ENCODE peak calls at places on chromosomes 12 and 14, in five cellular contexts. E, F, M, O and X are unnamed samples.

GRCh38 chr14:70333289-70333688 is 26.2 kb downstream of the COX16 start:
- DNase-seq in E (no peak), F (no peak), M (no peak), O (no peak), X (no peak)

GRCh38 chr14:96173646-96174475 is 30.8 kb upstream of the BDKRB2 start:
- DNase-seq in E (no peak), F (no peak), M (no peak), O (no peak), X (no peak)

GRCh38 chr12:25723921-25724491 is 170.9 kb upstream of the LMNTD1 start:
- DNase-seq in E (no peak), F (no peak), M (no peak), O (no peak), X (no peak)

GRCh38 chr12:44537354-44537753 is 338.8 kb downstream of the NELL2 start:
- DNase-seq in E (no peak), F (no peak), M (no peak), O (no peak), X (no peak)

GRCh38 chr12:39912211-39912980 is 193.5 kb downstream of the SLC2A13 start:
- DNase-seq in E (no peak), F (peak), M (no peak), O (no peak), X (no peak)

GRCh38 chr12:7853557-7853956 is 19.2 kb downstream of the SLC2A14 start:
- DNase-seq in E (no peak), F (no peak), M (no peak), O (no peak), X (no peak)

GRCh38 chr12:79934309-79935020 is 432 bp downstream of the PPP1R12A start:
- DNase-seq in E (peak), F (peak), M (peak), O (peak), X (peak)

GRCh38 chr12:48818831-48819590 is 715 bp downstream of the CACNB3 start:
- DNase-seq in E (no peak), F (no peak), M (no peak), O (peak), X (no peak)

GRCh38 chr12:101563197-101563596 is 31.6 kb upstream of the MYBPC1 start:
- DNase-seq in E (no peak), F (no peak), M (no peak), O (no peak), X (no peak)

GRCh38 chr12:89098390-89099102 is 253.8 kb downstream of the DUSP6 start:
- DNase-seq in E (no peak), F (peak), M (no peak), O (peak), X (no peak)

GRCh38 chr12:100348657-100349454 is 8.0 kb upstream of the SLC17A8 start:
- DNase-seq in E (no peak), F (no peak), M (no peak), O (peak), X (no peak)

GRCh38 chr12:49689236-49689635 is 18.0 kb downstream of the FMNL3 start:
- DNase-seq in E (no peak), F (no peak), M (no peak), O (no peak), X (no peak)

GRCh38 chr14:73289729-73290128 is 52.4 kb downstream of the PAPLN start:
- DNase-seq in E (no peak), F (no peak), M (no peak), O (no peak), X (no peak)

GRCh38 chr12:120939523-120939922 is 35.4 kb upstream of the SPPL3 start:
- DNase-seq in E (no peak), F (no peak), M (peak), O (no peak), X (no peak)

GRCh38 chr14:104966261-104967143 is 11.7 kb downstream of the AHNAK2 start:
- DNase-seq in E (no peak), F (no peak), M (no peak), O (no peak), X (no peak)